ENCODE peak calls at places on chromosomes 3 and 15, in four cellular contexts. G is PC-3, E is HCT116, V is Karpas-422. M is an unnamed sample. For H3K9me2, the result is how much of the 10 kb centered on the place peaks cover.

GRCh38 chr15:64090527-64090926 is 3.1 kb downstream of the CIAO2A start:
- DNase-seq in G (no peak), V (no peak), E (no peak), M (no peak)

GRCh38 chr3:179149239-179149887 is 1.2 kb downstream of the PIK3CA start:
- DNase-seq in G (peak), E (no peak), V (peak), M (peak)

GRCh38 chr3:75136100-75136897 is 521.8 kb upstream of the CNTN3 start:
- DNase-seq in G (no peak), V (no peak), E (no peak), M (peak)

GRCh38 chr3:127131625-127132170 is 61.2 kb upstream of the PRR23E start:
- DNase-seq in G (no peak), V (no peak), E (no peak), M (no peak)

GRCh38 chr3:43497405-43497804 is 124.4 kb downstream of the ANO10 start:
- DNase-seq in E (no peak), G (no peak), V (no peak), M (no peak)

GRCh38 chr3:126290325-126290724 is 66.9 kb downstream of the KLF15 start:
- DNase-seq in G (no peak), V (no peak), E (no peak), M (no peak)

GRCh38 chr3:142355692-142356091 is 92.1 kb downstream of the XRN1 start:
- DNase-seq in G (no peak), E (no peak), V (no peak), M (no peak)

GRCh38 chr3:108818404-108818803 is 4.2 kb upstream of the TRAT1 start:
- DNase-seq in V (peak), G (peak), E (peak), M (peak)

GRCh38 chr15:86645861-86646393 is 566.3 kb downstream of the AGBL1 start:
- DNase-seq in V (no peak), G (no peak), E (no peak), M (no peak)

GRCh38 chr3:127745656-127746399 is 73.1 kb downstream of the ABTB1 start:
- DNase-seq in E (no peak), V (no peak), G (no peak), M (no peak)

GRCh38 chr3:150062492-150062891 is 91.8 kb upstream of the PFN2 start:
- DNase-seq in V (no peak), E (no peak), G (no peak), M (peak)

GRCh38 chr3:195718477-195718984 is 2.2 kb upstream of the MUC20 start:
- DNase-seq in V (no peak), G (no peak), E (no peak), M (no peak)

GRCh38 chr3:78360849-78361248 is 1321.0 kb downstream of the ROBO2 start:
- DNase-seq in E (no peak), V (no peak), G (no peak), M (no peak)
- H3K9me2 ChIP-seq in E (under half), V (under half), G (under half), M (under half)

GRCh38 chr3:41158947-41159346 is 40.4 kb upstream of the CTNNB1 start:
- DNase-seq in V (no peak), G (peak), E (no peak), M (peak)

GRCh38 chr3:41167722-41168497 is 31.4 kb upstream of the CTNNB1 start:
- DNase-seq in V (no peak), G (no peak), E (no peak), M (no peak)

GRCh38 chr3:41159581-41160189 is 39.6 kb upstream of the CTNNB1 start:
- DNase-seq in E (peak), G (peak), V (no peak), M (peak)

DNA sequence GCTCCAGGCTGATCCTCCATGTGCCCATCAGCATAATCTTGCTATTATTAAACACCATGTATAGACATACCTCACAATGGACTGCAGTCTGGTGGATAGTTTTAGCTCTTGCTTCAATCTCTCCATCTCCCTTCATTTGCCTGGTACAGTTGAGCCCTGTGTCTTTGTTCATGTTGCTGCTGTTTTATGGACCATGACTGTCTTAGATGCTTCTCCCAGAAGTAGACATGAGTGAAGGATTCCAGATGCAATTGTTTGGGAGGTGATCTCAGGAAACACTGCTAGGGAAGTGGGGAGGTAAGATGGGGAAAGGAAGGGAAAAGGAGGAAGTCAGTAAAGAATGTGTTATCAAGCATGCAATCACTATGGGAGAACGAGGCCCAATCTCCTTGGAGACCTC is 36.3 kb upstream of the CTNNB1 start:
- DNase-seq in V (no peak), G (no peak), E (no peak), M (no peak)
- H3K9me2 ChIP-seq in V (under half), G (under half), E (under half), M (under half)

GRCh38 chr3:41163399-41163798 is 35.9 kb upstream of the CTNNB1 start:
- DNase-seq in G (no peak), E (no peak), V (no peak), M (peak)
- H3K9me2 ChIP-seq in G (under half), E (under half), V (under half), M (under half)

DNA sequence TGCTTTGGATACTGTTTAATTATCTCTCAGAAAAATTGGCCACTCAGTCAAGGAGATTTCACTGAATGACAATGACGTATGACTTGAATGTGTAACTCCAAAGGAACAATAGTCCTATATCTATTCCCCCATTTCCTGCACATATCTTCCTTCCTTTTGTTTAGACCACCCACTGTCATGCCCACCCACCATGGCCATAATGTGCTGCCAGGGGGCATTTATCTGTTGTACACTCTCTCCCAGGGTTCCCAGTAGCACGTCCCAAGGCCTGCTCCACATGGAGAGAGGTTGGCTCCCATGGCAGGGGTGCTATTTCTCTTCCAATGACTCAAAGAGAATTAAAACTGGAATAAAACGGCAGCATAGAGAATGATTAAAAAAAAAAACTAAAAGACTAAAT is 36.8 kb upstream of the CTNNB1 start:
- DNase-seq in G (no peak), V (no peak), E (no peak), M (no peak)
- H3K9me2 ChIP-seq in G (under half), V (under half), E (under half), M (under half)

GRCh38 chr3:16790432-16791379 is 94.0 kb upstream of the PLCL2 start:
- DNase-seq in E (no peak), V (no peak), G (no peak), M (no peak)

GRCh38 chr3:16789344-16790100 is 95.2 kb upstream of the PLCL2 start:
- DNase-seq in V (no peak), E (no peak), G (no peak), M (no peak)

GRCh38 chr3:16784958-16785357 is 99.8 kb upstream of the PLCL2 start:
- DNase-seq in V (no peak), E (no peak), G (no peak), M (no peak)

GRCh38 chr3:16793321-16793720 is 91.4 kb upstream of the PLCL2 start:
- DNase-seq in E (no peak), G (no peak), V (no peak), M (no peak)

GRCh38 chr3:16788440-16789057 is 96.2 kb upstream of the PLCL2 start:
- DNase-seq in V (no peak), G (no peak), E (no peak), M (no peak)
- H3K9me2 ChIP-seq in V (under half), G (under half), E (under half), M (under half)

DNA sequence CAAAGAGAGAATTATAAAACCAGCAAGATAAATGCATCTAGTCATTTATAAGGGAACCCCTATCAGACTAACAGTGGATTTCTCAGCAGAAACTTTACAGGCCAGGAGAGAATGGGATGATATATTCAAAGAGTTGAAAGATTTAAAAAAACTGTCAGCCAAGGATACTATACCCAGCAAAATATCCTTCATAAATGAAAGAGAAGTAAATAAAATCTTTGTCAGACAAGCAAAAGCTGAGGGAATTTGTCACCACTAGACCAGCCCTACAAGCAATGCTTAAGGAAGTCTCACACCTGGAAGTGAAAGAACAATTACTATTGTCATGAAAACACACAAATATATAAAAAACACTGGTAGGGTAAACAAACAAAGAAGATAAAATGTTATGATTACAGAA is 113.4 kb upstream of the FAM3D start:
- DNase-seq in E (no peak), G (no peak), V (no peak), M (no peak)
- H3K9me2 ChIP-seq in E (under half), G (under half), V (under half), M (under half)

DNA sequence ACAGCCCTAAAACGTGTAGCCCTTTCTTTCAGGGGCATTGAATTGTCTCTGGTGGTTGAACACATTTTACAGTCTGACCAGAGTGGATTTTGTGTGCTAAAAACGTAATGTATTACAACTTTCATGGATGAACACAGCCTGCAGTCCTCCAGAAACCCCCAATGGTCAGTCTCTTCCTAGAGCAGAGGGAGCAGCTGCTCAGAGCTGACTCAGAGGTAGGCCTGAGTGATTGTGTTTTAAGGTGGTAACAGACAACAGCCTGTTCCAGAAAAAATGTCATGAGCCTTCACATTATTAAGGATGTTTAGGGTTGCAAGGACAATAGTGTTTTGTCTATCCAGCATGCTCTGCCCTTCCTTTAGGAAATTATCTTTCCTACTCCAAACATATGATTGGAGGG is 34.5 kb upstream of the CTNNB1 start:
- DNase-seq in G (no peak), V (no peak), E (no peak), M (no peak)
- H3K9me2 ChIP-seq in G (under half), V (under half), E (under half), M (under half)

M was measured in hepatocyte.